ENCODE peak calls at places on chromosome 13, in six cellular contexts. H is IMR-90, X is GM23248, J is H9, Y is K562, A is neural progenitor cell. G is an unnamed sample.

GRCh38 chr13:46926856-46927625 is 30.2 kb upstream of the HTR2A start:
- DNase-seq in Y (no peak), A (no peak), H (peak), J (no peak), X (peak), G (peak)

GRCh38 chr13:81051873-81052272 is 710.9 kb upstream of the SPRY2 start:
- DNase-seq in J (no peak), X (no peak), A (peak), H (no peak), Y (no peak), G (no peak)

GRCh38 chr13:99619207-99619606 is 117.9 kb downstream of the TM9SF2 start:
- DNase-seq in J (no peak), A (no peak), X (no peak), Y (no peak), H (no peak), G (no peak)

GRCh38 chr13:113787694-113788093 is 28.7 kb downstream of the TMEM255B start:
- DNase-seq in A (no peak), X (no peak), H (no peak), J (no peak), Y (no peak), G (no peak)

GRCh38 chr13:107865643-107866006 is 349.7 kb downstream of the LIG4 start:
- DNase-seq in X (peak), A (no peak), J (no peak), H (peak), Y (no peak), G (peak)

GRCh38 chr13:110535526-110535925 is 26.0 kb downstream of the RAB20 start:
- DNase-seq in A (no peak), Y (no peak), H (no peak), X (no peak), J (no peak), G (no peak)

GRCh38 chr13:51207881-51208280 is 14.3 kb upstream of the FAM124A start:
- DNase-seq in J (no peak), X (no peak), A (no peak), Y (no peak), H (no peak), G (no peak)

GRCh38 chr13:92260363-92260762 is 861.9 kb downstream of the GPC5 start:
- DNase-seq in X (no peak), H (no peak), Y (no peak), J (no peak), A (no peak), G (no peak)

GRCh38 chr13:110617326-110618072 is 2.2 kb downstream of the NAXD start:
- DNase-seq in Y (peak), X (peak), H (peak), J (no peak), A (no peak), G (peak)

GRCh38 chr13:104106705-104107393 is 1040.6 kb upstream of the SLC10A2 start:
- DNase-seq in J (no peak), X (no peak), A (no peak), H (peak), Y (no peak), G (peak)

GRCh38 chr13:91346848-91347211 is 657 bp upstream of the MIR17HG start:
- DNase-seq in H (no peak), A (peak), X (peak), J (peak), Y (peak), G (no peak)

GRCh38 chr13:40618581-40619478 is 47.6 kb downstream of the FOXO1 start:
- DNase-seq in Y (no peak), X (no peak), J (no peak), H (no peak), A (no peak), G (no peak)

GRCh38 chr13:93758575-93758974 is 532.0 kb downstream of the GPC6 start:
- DNase-seq in H (peak), A (no peak), J (no peak), X (peak), Y (no peak), G (peak)

GRCh38 chr13:86856996-86857395 is 814.2 kb upstream of the SLITRK5 start:
- DNase-seq in Y (no peak), J (peak), H (peak), X (peak), A (no peak), G (peak)

GRCh38 chr13:111516712-111517640 is 196.5 kb downstream of the TEX29 start:
- DNase-seq in H (no peak), Y (no peak), X (no peak), A (no peak), J (peak), G (no peak)

GRCh38 chr13:98436379-98436909 is 140.5 kb downstream of the STK24 start:
- DNase-seq in H (no peak), A (no peak), J (no peak), X (no peak), Y (no peak), G (no peak)

GRCh38 chr13:75760182-75760981 is 124.3 kb downstream of the LMO7 start:
- DNase-seq in H (peak), J (no peak), Y (no peak), A (no peak), X (peak), G (peak)

GRCh38 chr13:111505175-111505777 is 184.8 kb downstream of the TEX29 start:
- DNase-seq in H (no peak), J (peak), Y (peak), X (peak), A (peak), G (no peak)

GRCh38 chr13:100149389-100149788 is 60.5 kb downstream of the PCCA start:
- DNase-seq in J (no peak), X (no peak), Y (no peak), A (no peak), H (no peak), G (no peak)

GRCh38 chr13:39641645-39642044 is 13.8 kb upstream of the COG6 start:
- DNase-seq in X (no peak), A (no peak), H (no peak), Y (no peak), J (no peak), G (no peak)

GRCh38 chr13:44422755-44423643 is 49.4 kb downstream of the SERP2 start:
- DNase-seq in H (no peak), Y (no peak), J (no peak), A (no peak), X (no peak), G (no peak)

GRCh38 chr13:31369213-31369612 is 169.4 kb downstream of the B3GLCT start:
- DNase-seq in X (no peak), H (no peak), Y (no peak), A (no peak), J (no peak), G (peak)

GRCh38 chr13:112844879-112845278 is 124.1 kb upstream of the MCF2L start:
- DNase-seq in X (no peak), J (no peak), H (no peak), A (no peak), Y (no peak), G (no peak)

GRCh38 chr13:29594710-29595379 is 643 bp downstream of the SLC7A1 start:
- DNase-seq in A (peak), J (no peak), H (peak), Y (peak), X (peak), G (peak)

GRCh38 chr13:101736551-101736950 is 284.1 kb downstream of the ITGBL1 start:
- DNase-seq in Y (no peak), H (no peak), J (no peak), X (no peak), A (no peak), G (no peak)

GRCh38 chr13:112066624-112067004 is 335 bp upstream of the SOX1 start:
- DNase-seq in A (peak), X (peak), H (no peak), J (peak), Y (no peak), G (peak)

GRCh38 chr13:51313619-51314018 is 25.9 kb upstream of the SERPINE3 start:
- DNase-seq in A (no peak), Y (no peak), J (no peak), H (no peak), X (no peak), G (no peak)

GRCh38 chr13:99981115-99982020 is at the start of gene ZIC2:
- DNase-seq in A (peak), H (no peak), X (peak), J (peak), Y (peak), G (peak)

GRCh38 chr13:99376132-99376531 is 68.9 kb upstream of the GPR183 start:
- DNase-seq in X (no peak), J (no peak), A (no peak), Y (no peak), H (no peak), G (no peak)

GRCh38 chr13:19818223-19818842 is 35.6 kb upstream of the PSPC1 start:
- DNase-seq in J (peak), X (peak), Y (peak), A (peak), H (no peak), G (no peak)

GRCh38 chr13:113112893-113113845 is 7.6 kb downstream of the F7 start:
- DNase-seq in A (no peak), X (no peak), H (no peak), J (no peak), Y (no peak), G (no peak)

GRCh38 chr13:37561031-37561430 is 37.5 kb downstream of the POSTN start:
- DNase-seq in H (peak), J (no peak), Y (no peak), A (no peak), X (peak), G (peak)

GRCh38 chr13:30808600-30808999 is 73.3 kb downstream of the ALOX5AP start:
- DNase-seq in A (no peak), J (no peak), X (peak), H (no peak), Y (no peak), G (no peak)

GRCh38 chr13:110108348-110109139 is 198.4 kb downstream of the COL4A1 start:
- DNase-seq in X (peak), A (peak), H (peak), J (peak), Y (no peak), G (peak)

GRCh38 chr13:44818428-44818827 is 170.8 kb downstream of the NUFIP1 start:
- DNase-seq in J (peak), A (peak), X (peak), Y (no peak), H (peak), G (no peak)

GRCh38 chr13:106277483-106278154 is 257.8 kb downstream of the EFNB2 start:
- DNase-seq in Y (no peak), J (no peak), A (peak), H (no peak), X (no peak), G (no peak)

GRCh38 chr13:70339738-70340137 is 231.5 kb upstream of the KLHL1 start:
- DNase-seq in X (peak), A (peak), H (no peak), J (peak), Y (no peak), G (no peak)

GRCh38 chr13:45040626-45041025 is 51.3 kb downstream of the GPALPP1 start:
- DNase-seq in H (no peak), J (no peak), A (no peak), Y (no peak), X (peak), G (peak)

GRCh38 chr13:29362849-29363604 is 232.5 kb downstream of the SLC7A1 start:
- DNase-seq in Y (peak), J (peak), X (peak), A (peak), H (peak), G (peak)

GRCh38 chr13:43232144-43232840 is 208.9 kb downstream of the DNAJC15 start:
- DNase-seq in Y (no peak), J (no peak), H (no peak), X (peak), A (no peak), G (peak)

GRCh38 chr13:43232866-43233265 is 209.5 kb downstream of the DNAJC15 start:
- DNase-seq in Y (no peak), J (no peak), A (no peak), H (peak), X (peak), G (peak)

GRCh38 chr13:43230989-43231388 is 207.6 kb downstream of the DNAJC15 start:
- DNase-seq in A (no peak), H (no peak), X (no peak), J (no peak), Y (no peak), G (peak)

GRCh38 chr13:43227721-43228120 is 204.3 kb downstream of the DNAJC15 start:
- DNase-seq in H (peak), A (no peak), J (no peak), X (peak), Y (no peak), G (peak)

DNA sequence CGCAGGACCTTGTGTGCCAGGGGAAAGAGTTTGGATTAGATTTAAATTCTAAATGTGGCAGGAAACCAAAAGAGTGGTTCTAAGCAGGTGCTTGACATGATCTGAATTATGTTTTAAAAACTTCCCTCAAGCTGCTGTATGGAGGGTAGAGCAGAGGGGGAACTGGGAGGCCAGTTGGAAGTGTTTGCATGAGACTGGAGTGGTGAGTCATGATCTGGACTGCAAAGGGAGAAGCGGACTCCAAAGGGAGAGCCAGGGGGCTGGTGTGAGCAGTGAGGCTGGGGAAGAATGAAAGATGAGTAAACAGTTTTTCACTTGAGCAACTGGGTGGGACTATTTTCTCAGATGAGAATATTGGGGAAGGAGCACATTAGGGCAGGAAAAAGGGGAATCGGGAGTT is 206.1 kb downstream of the DNAJC15 start:
- DNase-seq in A (no peak), J (no peak), H (peak), Y (no peak), X (peak), G (peak)
- H2AFZ ChIP-seq in A (no peak), J (no peak), H (no peak), Y (no peak), X (no peak), G (no peak)

DNA sequence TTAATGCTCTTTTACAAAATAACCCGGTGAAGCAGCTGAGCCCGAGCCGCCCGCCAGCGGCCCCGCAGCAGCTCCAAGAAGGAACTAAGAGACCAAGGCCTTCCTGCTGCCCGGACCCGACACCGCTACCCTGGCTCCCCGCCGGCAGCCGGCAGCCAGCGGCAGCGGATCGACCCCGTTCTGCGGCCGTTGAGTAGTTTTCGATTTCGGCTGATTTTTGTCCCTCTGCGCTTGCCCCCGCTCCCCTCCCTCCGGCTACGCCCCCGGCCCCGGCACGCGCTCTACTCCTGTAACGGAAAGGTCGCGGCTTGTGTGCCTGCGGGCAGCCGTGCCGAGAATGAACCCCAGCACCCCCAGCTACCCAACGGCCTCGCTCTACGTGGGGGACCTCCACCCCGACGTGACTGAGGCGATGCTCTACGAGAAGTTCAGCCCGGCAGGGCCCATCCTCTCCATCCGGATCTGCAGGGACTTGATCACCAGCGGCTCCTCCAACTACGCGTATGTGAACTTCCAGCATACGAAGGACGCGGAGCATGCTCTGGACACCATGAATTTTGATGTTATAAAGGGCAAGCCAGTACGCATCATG is at the start of gene PABPC3:
- DNase-seq in X (no peak), Y (no peak), H (no peak), J (no peak), A (no peak), G (no peak)
- H2AFZ ChIP-seq in X (no peak), Y (no peak), H (no peak), J (no peak), A (no peak), G (peak)

GRCh38 chr13:41973247-41973741 is 12.4 kb upstream of the VWA8 start:
- DNase-seq in A (peak), X (peak), Y (no peak), J (peak), H (no peak), G (no peak)
- H2AFZ ChIP-seq in A (peak), X (no peak), Y (peak), J (peak), H (peak), G (no peak)

GRCh38 chr13:108957369-108958012 is 328.1 kb downstream of the MYO16 start:
- DNase-seq in X (peak), Y (no peak), J (no peak), H (peak), A (peak), G (peak)
- H2AFZ ChIP-seq in X (no peak), Y (no peak), J (no peak), H (peak), A (no peak), G (peak)

GRCh38 chr13:42345367-42345766 is 73.4 kb downstream of the AKAP11 start:
- DNase-seq in H (no peak), X (no peak), Y (no peak), J (no peak), A (no peak), G (no peak)
- H2AFZ ChIP-seq in H (no peak), X (no peak), Y (no peak), J (no peak), A (no peak), G (no peak)

GRCh38 chr13:24512208-24513068 is at the start of gene PARP4:
- DNase-seq in J (peak), H (peak), X (peak), Y (peak), A (peak), G (peak)

GRCh38 chr13:24505756-24506155 is 6.8 kb downstream of the PARP4 start:
- DNase-seq in Y (no peak), X (no peak), J (no peak), A (no peak), H (no peak), G (no peak)

GRCh38 chr13:24506698-24507335 is 5.8 kb downstream of the PARP4 start:
- DNase-seq in Y (no peak), X (no peak), J (no peak), A (no peak), H (no peak), G (no peak)

GRCh38 chr13:24511824-24512207 is 762 bp downstream of the PARP4 start:
- DNase-seq in H (no peak), Y (no peak), X (no peak), A (no peak), J (no peak), G (no peak)

GRCh38 chr13:24511019-24511823 is 1.4 kb downstream of the PARP4 start:
- DNase-seq in J (peak), X (peak), A (peak), H (peak), Y (peak), G (peak)
- H2AFZ ChIP-seq in J (no peak), X (peak), A (peak), H (peak), Y (peak), G (peak)

GRCh38 chr13:73598021-73598712 is 536.0 kb downstream of the KLF12 start:
- DNase-seq in Y (no peak), H (peak), J (no peak), A (no peak), X (peak), G (peak)
- H2AFZ ChIP-seq in Y (no peak), H (no peak), J (no peak), A (no peak), X (no peak), G (no peak)

DNA sequence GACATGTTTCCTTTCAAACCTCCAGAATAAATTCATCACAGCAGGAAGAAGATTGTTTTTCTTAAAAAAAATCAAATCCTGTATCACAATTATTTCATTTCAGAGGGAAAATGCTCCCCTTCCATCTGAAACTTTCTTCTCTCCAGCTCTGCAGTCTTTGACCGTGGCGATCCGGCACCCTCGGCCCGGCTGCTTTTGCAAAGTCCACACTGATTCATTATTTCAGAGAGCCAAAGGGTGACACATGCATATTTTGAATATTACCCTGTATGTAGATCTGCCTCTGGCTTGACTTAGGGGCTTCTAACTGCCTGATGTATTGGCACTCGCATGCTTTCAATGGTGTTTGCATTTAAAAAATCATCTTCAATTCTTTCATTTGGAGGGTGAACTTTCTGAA is 222.7 kb upstream of the MAB21L1 start:
- DNase-seq in Y (no peak), A (no peak), H (peak), J (no peak), X (peak), G (peak)
- H2AFZ ChIP-seq in Y (no peak), A (no peak), H (peak), J (no peak), X (peak), G (peak)